ENCODE peak calls at places on chromosomes 12 and 14, in nine cellular contexts. One of them, this sample, is unnamed.

GRCh38 chr14:50612795-50613194 is 52.9 kb downstream of the ATL1 start:
- DNase-seq in psoas muscle: no peak
- DNase-seq in heart left ventricle: no peak
- DNase-seq in cardiac muscle cell: no peak
- DNase-seq in ovary: no peak
- DNase-seq in HCT116: no peak
- DNase-seq in uterus: no peak
- DNase-seq in lung: no peak
- DNase-seq in Peyer's patch: no peak
- DNase-seq in this sample: no peak

GRCh38 chr14:67359319-67359774 is 257 bp downstream of the ATP6V1D start:
- DNase-seq in uterus: no peak
- DNase-seq in lung: peak
- DNase-seq in psoas muscle: peak
- DNase-seq in Peyer's patch: peak
- DNase-seq in cardiac muscle cell: peak
- DNase-seq in HCT116: no peak
- DNase-seq in ovary: no peak
- DNase-seq in heart left ventricle: peak
- DNase-seq in this sample: no peak

GRCh38 chr12:47990351-47991105 is 13.7 kb downstream of the COL2A1 start:
- DNase-seq in heart left ventricle: no peak
- DNase-seq in cardiac muscle cell: peak
- DNase-seq in Peyer's patch: peak
- DNase-seq in ovary: no peak
- DNase-seq in psoas muscle: no peak
- DNase-seq in lung: no peak
- DNase-seq in uterus: no peak
- DNase-seq in HCT116: no peak
- DNase-seq in this sample: no peak

GRCh38 chr12:123916729-123917128 is 55.9 kb downstream of the CCDC92 start:
- DNase-seq in lung: no peak
- DNase-seq in ovary: no peak
- DNase-seq in HCT116: no peak
- DNase-seq in psoas muscle: peak
- DNase-seq in Peyer's patch: no peak
- DNase-seq in heart left ventricle: no peak
- DNase-seq in uterus: no peak
- DNase-seq in cardiac muscle cell: no peak
- DNase-seq in this sample: no peak

GRCh38 chr14:51534623-51535022 is 117.1 kb upstream of the FRMD6 start:
- DNase-seq in psoas muscle: no peak
- DNase-seq in lung: no peak
- DNase-seq in Peyer's patch: no peak
- DNase-seq in cardiac muscle cell: no peak
- DNase-seq in uterus: no peak
- DNase-seq in heart left ventricle: no peak
- DNase-seq in ovary: peak
- DNase-seq in HCT116: peak
- DNase-seq in this sample: no peak

GRCh38 chr14:50775357-50775756 is 55.6 kb downstream of the NIN start:
- DNase-seq in psoas muscle: no peak
- DNase-seq in lung: no peak
- DNase-seq in uterus: no peak
- DNase-seq in Peyer's patch: no peak
- DNase-seq in HCT116: no peak
- DNase-seq in cardiac muscle cell: peak
- DNase-seq in heart left ventricle: no peak
- DNase-seq in ovary: no peak
- DNase-seq in this sample: no peak

GRCh38 chr14:98298481-98299227 is 973.3 kb downstream of the BCL11B start:
- DNase-seq in ovary: no peak
- DNase-seq in psoas muscle: no peak
- DNase-seq in HCT116: no peak
- DNase-seq in lung: peak
- DNase-seq in heart left ventricle: no peak
- DNase-seq in Peyer's patch: no peak
- DNase-seq in uterus: no peak
- DNase-seq in cardiac muscle cell: no peak
- DNase-seq in this sample: no peak

GRCh38 chr12:54215990-54216579 is 27.3 kb upstream of the SMUG1 start:
- DNase-seq in Peyer's patch: peak
- DNase-seq in heart left ventricle: peak
- DNase-seq in HCT116: no peak
- DNase-seq in ovary: peak
- DNase-seq in lung: no peak
- DNase-seq in psoas muscle: no peak
- DNase-seq in uterus: no peak
- DNase-seq in cardiac muscle cell: no peak
- DNase-seq in this sample: no peak

GRCh38 chr12:96397756-96398421 is 2.4 kb downstream of the CDK17 start:
- DNase-seq in cardiac muscle cell: peak
- DNase-seq in HCT116: no peak
- DNase-seq in heart left ventricle: no peak
- DNase-seq in psoas muscle: no peak
- DNase-seq in Peyer's patch: no peak
- DNase-seq in lung: no peak
- DNase-seq in uterus: no peak
- DNase-seq in ovary: no peak
- DNase-seq in this sample: no peak

GRCh38 chr12:93889516-93890202 is 212.5 kb downstream of the CRADD start:
- DNase-seq in heart left ventricle: no peak
- DNase-seq in cardiac muscle cell: peak
- DNase-seq in ovary: no peak
- DNase-seq in HCT116: no peak
- DNase-seq in uterus: no peak
- DNase-seq in Peyer's patch: no peak
- DNase-seq in lung: no peak
- DNase-seq in psoas muscle: no peak
- DNase-seq in this sample: no peak

GRCh38 chr14:36915089-36915488 is 253.4 kb downstream of the PAX9 start:
- DNase-seq in uterus: no peak
- DNase-seq in HCT116: no peak
- DNase-seq in psoas muscle: no peak
- DNase-seq in Peyer's patch: no peak
- DNase-seq in cardiac muscle cell: no peak
- DNase-seq in lung: no peak
- DNase-seq in ovary: no peak
- DNase-seq in heart left ventricle: no peak
- DNase-seq in this sample: no peak

GRCh38 chr12:28909291-28909690 is 239.8 kb upstream of the FAR2 start:
- DNase-seq in lung: no peak
- DNase-seq in ovary: no peak
- DNase-seq in psoas muscle: no peak
- DNase-seq in heart left ventricle: no peak
- DNase-seq in uterus: no peak
- DNase-seq in cardiac muscle cell: no peak
- DNase-seq in HCT116: no peak
- DNase-seq in Peyer's patch: no peak
- DNase-seq in this sample: no peak

GRCh38 chr14:69580009-69580577 is 5.4 kb upstream of the CCDC177 start:
- DNase-seq in Peyer's patch: peak
- DNase-seq in heart left ventricle: peak
- DNase-seq in cardiac muscle cell: peak
- DNase-seq in lung: no peak
- DNase-seq in HCT116: peak
- DNase-seq in ovary: no peak
- DNase-seq in psoas muscle: no peak
- DNase-seq in uterus: no peak
- DNase-seq in this sample: no peak

GRCh38 chr14:84929834-84930233 is 600.1 kb upstream of the FLRT2 start:
- DNase-seq in psoas muscle: no peak
- DNase-seq in heart left ventricle: no peak
- DNase-seq in lung: no peak
- DNase-seq in Peyer's patch: no peak
- DNase-seq in cardiac muscle cell: no peak
- DNase-seq in ovary: no peak
- DNase-seq in uterus: no peak
- DNase-seq in HCT116: no peak
- DNase-seq in this sample: no peak

GRCh38 chr12:131137836-131138637 is 184.3 kb downstream of the ADGRD1 start:
- DNase-seq in cardiac muscle cell: peak
- DNase-seq in lung: no peak
- DNase-seq in uterus: peak
- DNase-seq in heart left ventricle: no peak
- DNase-seq in Peyer's patch: no peak
- DNase-seq in HCT116: no peak
- DNase-seq in psoas muscle: no peak
- DNase-seq in ovary: peak
- DNase-seq in this sample: no peak

DNA sequence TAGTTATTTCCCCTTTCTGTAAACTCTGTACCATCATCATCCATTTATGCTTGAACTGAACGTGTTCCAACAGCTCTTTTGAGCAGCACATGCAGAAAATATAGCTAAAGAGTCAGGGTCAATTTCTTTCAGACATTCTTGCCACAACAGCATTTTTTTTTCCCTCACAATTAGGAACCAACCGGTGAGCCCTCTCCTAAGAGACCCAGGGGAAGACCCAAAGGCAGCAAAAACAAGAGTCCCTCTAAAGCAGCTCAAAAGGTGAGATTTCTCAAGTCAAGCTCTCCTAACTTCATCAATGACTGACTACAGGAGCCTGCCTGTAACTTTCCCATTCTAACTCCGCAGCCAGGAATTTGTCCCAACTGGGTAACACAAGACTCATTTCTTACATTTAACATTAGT is 3.5 kb downstream of the HMGA2 start:
- DNase-seq in cardiac muscle cell: peak
- DNase-seq in ovary: no peak
- DNase-seq in heart left ventricle: no peak
- DNase-seq in uterus: no peak
- DNase-seq in Peyer's patch: no peak
- DNase-seq in lung: no peak
- DNase-seq in psoas muscle: no peak
- DNase-seq in HCT116: no peak
- DNase-seq in this sample: no peak
- H3K4me3 ChIP-seq in cardiac muscle cell: no peak
- H3K4me3 ChIP-seq in ovary: no peak
- H3K4me3 ChIP-seq in heart left ventricle: no peak
- H3K4me3 ChIP-seq in uterus: no peak
- H3K4me3 ChIP-seq in Peyer's patch: no peak
- H3K4me3 ChIP-seq in lung: no peak
- H3K4me3 ChIP-seq in psoas muscle: no peak
- H3K4me3 ChIP-seq in HCT116: peak
- H3K4me3 ChIP-seq in this sample: no peak

DNA sequence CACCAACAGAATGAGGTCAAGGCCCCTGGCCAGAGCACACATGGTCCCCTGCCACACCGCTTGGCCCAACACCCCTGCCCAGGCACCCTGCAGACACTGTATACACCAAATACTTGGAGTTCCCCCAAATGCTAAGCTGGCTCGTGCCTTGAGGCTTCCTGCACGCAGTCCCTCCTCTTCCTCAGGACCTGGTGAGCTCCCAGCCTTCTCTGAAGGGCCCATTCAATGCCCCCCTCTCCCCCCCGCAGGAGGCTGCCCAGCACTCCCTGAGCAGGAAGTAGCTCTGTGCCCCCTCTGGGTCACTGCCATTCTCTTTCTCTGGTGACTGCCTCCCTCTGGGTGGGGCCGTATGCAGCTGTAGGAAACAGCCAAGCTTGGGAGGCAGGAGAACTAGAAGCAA is 75.3 kb downstream of the ITPK1 start:
- DNase-seq in psoas muscle: no peak
- DNase-seq in ovary: no peak
- DNase-seq in uterus: no peak
- DNase-seq in cardiac muscle cell: no peak
- DNase-seq in heart left ventricle: no peak
- DNase-seq in HCT116: no peak
- DNase-seq in Peyer's patch: no peak
- DNase-seq in lung: no peak
- DNase-seq in this sample: no peak
- H3K27ac ChIP-seq in psoas muscle: no peak
- H3K27ac ChIP-seq in ovary: no peak
- H3K27ac ChIP-seq in uterus: peak
- H3K27ac ChIP-seq in cardiac muscle cell: peak
- H3K27ac ChIP-seq in heart left ventricle: peak
- H3K27ac ChIP-seq in HCT116: no peak
- H3K27ac ChIP-seq in Peyer's patch: peak
- H3K27ac ChIP-seq in lung: peak
- H3K27ac ChIP-seq in this sample: peak

DNA sequence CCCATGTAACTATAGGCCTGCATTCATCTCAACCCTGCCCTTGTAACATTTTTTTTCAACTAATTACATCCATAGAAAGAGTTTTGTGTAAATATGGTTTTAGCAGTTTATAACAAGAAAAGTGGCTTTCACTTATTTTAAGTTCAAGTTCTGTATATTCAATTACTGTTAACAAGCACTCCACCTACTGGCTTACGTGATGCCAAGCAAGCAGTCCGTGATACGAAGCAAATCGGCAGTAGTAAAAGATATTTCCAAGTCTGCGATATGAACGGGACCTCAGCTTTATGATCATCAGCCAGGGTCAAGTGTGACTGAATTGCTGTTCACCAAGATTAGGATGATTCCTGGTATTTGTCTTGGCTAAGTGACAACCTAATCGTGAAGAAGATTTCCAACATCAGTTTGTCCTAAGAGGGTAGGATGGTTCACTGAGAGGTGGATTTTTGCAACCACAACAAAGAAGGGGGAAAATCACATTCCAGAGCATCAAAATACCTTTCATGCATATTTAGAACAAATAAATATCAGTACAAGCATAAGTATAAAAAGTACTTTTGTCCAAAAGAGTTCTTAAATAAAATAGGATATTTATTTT is 456.2 kb downstream of the FOXG1 start:
- DNase-seq in cardiac muscle cell: peak
- DNase-seq in ovary: no peak
- DNase-seq in heart left ventricle: no peak
- DNase-seq in psoas muscle: no peak
- DNase-seq in HCT116: no peak
- DNase-seq in uterus: no peak
- DNase-seq in Peyer's patch: no peak
- DNase-seq in lung: no peak
- DNase-seq in this sample: peak
- TF ChIP-seq CTCF in cardiac muscle cell: peak
- TF ChIP-seq CTCF in ovary: no peak
- TF ChIP-seq CTCF in heart left ventricle: peak
- TF ChIP-seq CTCF in psoas muscle: peak
- TF ChIP-seq CTCF in HCT116: no peak
- TF ChIP-seq CTCF in uterus: peak
- TF ChIP-seq CTCF in Peyer's patch: peak
- TF ChIP-seq CTCF in lung: no peak
- TF ChIP-seq CTCF in this sample: peak

DNA sequence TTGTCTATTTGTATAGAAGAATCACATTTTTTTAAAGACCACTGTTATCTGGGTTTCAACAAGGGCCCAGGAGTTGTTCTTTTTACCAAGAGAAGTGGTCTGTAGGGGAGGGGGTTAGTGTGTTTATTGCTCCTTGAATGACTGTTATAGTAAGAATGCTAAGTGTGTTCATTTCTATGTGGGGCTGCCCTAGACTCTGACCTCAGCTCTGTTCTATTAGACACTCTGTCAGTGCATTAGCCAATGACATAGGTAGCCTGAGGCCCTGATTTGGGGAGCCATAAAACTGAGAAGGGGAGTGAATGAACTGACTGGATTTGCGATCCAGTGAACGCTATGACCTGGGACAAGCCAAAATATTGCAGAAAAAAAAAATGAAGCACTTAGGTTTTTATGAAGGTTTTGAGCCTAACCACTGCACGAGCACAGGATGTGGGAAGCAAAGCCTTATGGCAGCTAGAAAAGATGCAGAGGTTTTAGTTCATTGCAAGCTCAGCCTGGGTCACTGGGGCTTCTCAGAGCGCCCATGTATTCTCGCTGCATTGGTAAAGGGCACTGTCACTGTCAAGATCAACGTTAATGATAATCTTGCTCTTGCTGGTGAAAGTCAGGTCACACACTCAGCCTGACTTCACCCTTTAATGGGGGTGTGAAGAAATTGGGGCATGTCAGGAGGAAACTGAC is 63.8 kb downstream of the PRKCH start:
- DNase-seq in uterus: no peak
- DNase-seq in Peyer's patch: peak
- DNase-seq in cardiac muscle cell: no peak
- DNase-seq in ovary: no peak
- DNase-seq in HCT116: no peak
- DNase-seq in psoas muscle: no peak
- DNase-seq in lung: no peak
- DNase-seq in heart left ventricle: no peak
- DNase-seq in this sample: no peak
- H3K4me3 ChIP-seq in uterus: no peak
- H3K4me3 ChIP-seq in Peyer's patch: no peak
- H3K4me3 ChIP-seq in cardiac muscle cell: no peak
- H3K4me3 ChIP-seq in ovary: no peak
- H3K4me3 ChIP-seq in HCT116: no peak
- H3K4me3 ChIP-seq in psoas muscle: no peak
- H3K4me3 ChIP-seq in lung: no peak
- H3K4me3 ChIP-seq in heart left ventricle: no peak
- H3K4me3 ChIP-seq in this sample: no peak

This sample was measured in dorsolateral prefrontal cortex.